ENCODE peak calls at places on chromosomes 1 and 21, in six cellular contexts. L is activated T-cell treated with anti-CD3 and anti-CD28 coated beads for 1 hour; Y is hepatic stellate cell; D is MM.1S; X is A549; U is NK-92 treated with Interleukin-12 subunit alpha and Interleukin-12 subunit beta, amount 100 ng/mL, for 24 hours. P is an unnamed sample.

GRCh38 chr1:31300193-31300592 is 3.4 kb downstream of the ZCCHC17 start:
- DNase-seq in L (no peak), Y (no peak), D (no peak), X (no peak), U (peak; percentile 41), P (no peak)

GRCh38 chr1:61184035-61184713 is 101.8 kb downstream of the NFIA start:
- DNase-seq in L (no peak), Y (peak; percentile 45), D (no peak), X (peak; percentile 84), U (no peak), P (no peak)

GRCh38 chr1:194159941-194160340 is 973.5 kb upstream of the B3GALT2 start:
- DNase-seq in L (no peak), Y (no peak), D (no peak), X (peak; percentile 11), U (no peak), P (no peak)

GRCh38 chr1:228083871-228084278 is 1.4 kb downstream of the ARF1 start:
- DNase-seq in L (no peak), Y (no peak), D (peak; percentile 49), X (no peak), U (no peak), P (no peak)

GRCh38 chr1:2801535-2802291 is at the start of gene TTC34:
- DNase-seq in L (peak; percentile 21), Y (peak; percentile 70), D (no peak), X (peak; percentile 47), U (peak; percentile 19), P (peak; percentile 39)

GRCh38 chr21:29104239-29104708 is 26.2 kb upstream of the MAP3K7CL start:
- DNase-seq in L (no peak), Y (no peak), D (no peak), X (no peak), U (no peak), P (no peak)

GRCh38 chr1:38489844-38490270 is 369.7 kb downstream of the RRAGC start:
- DNase-seq in L (peak; percentile 21), Y (peak; percentile 28), D (peak; percentile 61), X (peak; percentile 31), U (peak; percentile 4), P (peak; percentile 13)

GRCh38 chr1:11383553-11384169 is 95.3 kb upstream of the DISP3 start:
- DNase-seq in L (no peak), Y (no peak), D (no peak), X (no peak), U (no peak), P (no peak)

GRCh38 chr1:25081496-25081895 is 150.8 kb downstream of the SYF2 start:
- DNase-seq in L (no peak), Y (no peak), D (no peak), X (no peak), U (no peak), P (no peak)

GRCh38 chr1:3553166-3553939 is 58.0 kb downstream of the MEGF6 start:
- DNase-seq in L (no peak), Y (no peak), D (no peak), X (no peak), U (no peak), P (no peak)

GRCh38 chr1:15950302-15950701 is 25.6 kb downstream of the ZBTB17 start:
- DNase-seq in L (no peak), Y (no peak), D (no peak), X (no peak), U (no peak), P (no peak)

GRCh38 chr1:3776231-3777030 is 3.9 kb downstream of the SMIM1 start:
- DNase-seq in L (no peak), Y (no peak), D (no peak), X (no peak), U (no peak), P (no peak)

GRCh38 chr1:14737561-14738094 is 139.1 kb downstream of the KAZN start:
- DNase-seq in L (no peak), Y (no peak), D (no peak), X (no peak), U (no peak), P (no peak)

P was measured in naive thymus-derived CD8-positive, alpha-beta T cell.